ENCODE peak calls at places on chromosomes 13 and 19, in four cellular contexts. E is HCT116, K is SK-N-SH, H is H1. B is an unnamed sample.

GRCh38 chr19:50959731-50960500 is 7.1 kb upstream of the KLK5 start:
- DNase-seq in K (no peak), E (no peak), H (no peak), B (no peak)

GRCh38 chr13:40069173-40070044 is 413.9 kb downstream of the COG6 start:
- DNase-seq in E (peak; percentile 44), K (peak; percentile 64), H (peak; percentile 84), B (peak; percentile 58)

GRCh38 chr19:5057860-5058259 is 88.9 kb downstream of the KDM4B start:
- DNase-seq in E (no peak), H (no peak), K (peak; percentile 80), B (no peak)

GRCh38 chr13:20294497-20294896 is 62.4 kb upstream of the GJB6 start:
- DNase-seq in E (peak; percentile 15), H (no peak), K (no peak), B (no peak)

GRCh38 chr19:5951338-5951861 is 26.5 kb downstream of the RANBP3 start:
- DNase-seq in H (no peak), E (no peak), K (no peak), B (no peak)

GRCh38 chr19:56015756-56016155 is 29.2 kb downstream of the NLRP5 start:
- DNase-seq in H (no peak), K (no peak), E (no peak), B (peak; percentile 3)

GRCh38 chr19:5290336-5291262 is 50.0 kb downstream of the PTPRS start:
- DNase-seq in H (no peak), E (no peak), K (peak; percentile 26), B (no peak)

GRCh38 chr13:101919541-101920306 is 467.2 kb downstream of the ITGBL1 start:
- DNase-seq in H (peak; percentile 85), K (peak; percentile 6), E (no peak), B (no peak)

GRCh38 chr19:4878491-4878968 is 11.1 kb upstream of the PLIN3 start:
- DNase-seq in E (no peak), K (no peak), H (peak; percentile 60), B (no peak)

GRCh38 chr13:94382520-94382919 is 97.0 kb downstream of the DCT start:
- DNase-seq in H (no peak), E (no peak), K (no peak), B (no peak)

DNA sequence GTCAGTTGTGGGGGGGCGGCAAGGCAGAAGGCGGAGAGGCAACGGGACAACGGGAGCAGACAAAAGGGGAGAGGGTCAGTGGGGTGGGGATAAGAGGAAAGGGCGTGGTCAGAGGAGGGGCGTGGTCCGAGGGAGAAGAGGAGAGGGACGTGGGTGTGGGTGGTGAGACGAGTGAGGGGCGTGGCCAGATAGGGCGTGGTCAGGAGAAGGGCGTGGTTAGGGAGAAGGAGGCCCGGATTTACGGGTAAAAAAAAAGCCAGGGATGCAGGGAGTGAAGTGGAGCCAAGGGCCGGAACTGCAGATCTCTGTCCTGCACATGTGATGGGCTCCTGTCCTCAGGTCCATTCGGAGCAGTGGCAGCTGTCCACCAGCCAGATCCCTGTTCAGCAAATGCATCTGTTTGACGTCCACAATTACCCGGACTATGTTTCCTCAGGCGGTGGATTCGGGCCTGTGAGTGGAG is 21.5 kb downstream of the CPT1C start:
- DNase-seq in K (peak; percentile 93), E (peak; percentile 92), H (peak; percentile 92), B (no peak)
- TF ChIP-seq YY1 in K (no peak), E (no peak), H (no peak), B (no peak)

GRCh38 chr19:30360378-30361106 is 11.6 kb upstream of the ZNF536 start:
- DNase-seq in H (no peak), E (no peak), K (peak; percentile 85), B (no peak)

GRCh38 chr19:30361107-30361447 is 11.1 kb upstream of the ZNF536 start:
- DNase-seq in E (no peak), K (no peak), H (no peak), B (no peak)

GRCh38 chr19:30362156-30362754 is 9.9 kb upstream of the ZNF536 start:
- DNase-seq in H (no peak), E (no peak), K (no peak), B (no peak)

GRCh38 chr19:30363073-30363472 is 9.1 kb upstream of the ZNF536 start:
- DNase-seq in E (no peak), K (no peak), H (no peak), B (no peak)

GRCh38 chr19:30361721-30362120 is 10.5 kb upstream of the ZNF536 start:
- DNase-seq in E (no peak), H (no peak), K (no peak), B (no peak)
- H3K4me3 ChIP-seq in E (no peak overlapping the region), H (no peak overlapping the region), K (no peak overlapping the region), B (no peak overlapping the region)

GRCh38 chr19:36257512-36257876 is 42.6 kb downstream of the ZNF146 start:
- DNase-seq in K (peak; percentile 85), H (peak; percentile 79), E (no peak), B (no peak)
- H3K9me3 ChIP-seq in K (no peaks in the 10 kb centered on the region), H (peaks cover 6% of the 10 kb centered on the region), E (no peaks in the 10 kb centered on the region), B (no peaks in the 10 kb centered on the region)

GRCh38 chr13:35767256-35767981 is 290.9 kb upstream of the MAB21L1 start:
- DNase-seq in E (no peak), H (no peak), K (no peak), B (no peak)

GRCh38 chr13:35766663-35767062 is 290.2 kb upstream of the MAB21L1 start:
- DNase-seq in H (no peak), K (no peak), E (no peak), B (no peak)

GRCh38 chr13:35769812-35770211 is 293.3 kb upstream of the MAB21L1 start:
- DNase-seq in H (no peak), K (no peak), E (no peak), B (no peak)

GRCh38 chr13:35768126-35768525 is 291.6 kb upstream of the MAB21L1 start:
- DNase-seq in E (no peak), H (no peak), K (no peak), B (no peak)

GRCh38 chr13:35768551-35768950 is 292.1 kb upstream of the MAB21L1 start:
- DNase-seq in E (no peak), K (no peak), H (no peak), B (no peak)
- TF ChIP-seq YY1 in E (no peak), K (no peak), H (no peak), B (no peak)

B was measured in NT2/D1.